ENCODE peak calls at places on chromosomes 6 and 20, in five cellular contexts. One of them, this sample, is unnamed.
A peak's percentile ranks its signal among the peaks of the same experiment; 100 is the strongest.

GRCh38 chr6:117552618-117553017 is 49.7 kb downstream of the GOPC start:
- DNase-seq in cerebellum: no peak
- DNase-seq in amniotic stem cell: no peak
- DNase-seq in occipital lobe: no peak
- DNase-seq in T follicular helper cell: no peak
- DNase-seq in this sample: no peak

GRCh38 chr6:41935685-41936072 is 5.9 kb downstream of the CCND3 start:
- DNase-seq in cerebellum: no peak
- DNase-seq in amniotic stem cell: no peak
- DNase-seq in occipital lobe: no peak
- DNase-seq in T follicular helper cell: no peak
- DNase-seq in this sample: no peak

GRCh38 chr6:142838821-142839685 is 105.9 kb downstream of the HIVEP2 start:
- DNase-seq in cerebellum: no peak
- DNase-seq in amniotic stem cell: no peak
- DNase-seq in occipital lobe: no peak
- DNase-seq in T follicular helper cell: no peak
- DNase-seq in this sample: no peak

GRCh38 chr20:23690581-23690980 is 1.7 kb upstream of the CST4 start:
- DNase-seq in cerebellum: no peak
- DNase-seq in amniotic stem cell: no peak
- DNase-seq in occipital lobe: no peak
- DNase-seq in T follicular helper cell: no peak
- DNase-seq in this sample: no peak

GRCh38 chr6:100296810-100297544 is 167.7 kb downstream of the SIM1 start:
- DNase-seq in cerebellum: no peak
- DNase-seq in amniotic stem cell: no peak
- DNase-seq in occipital lobe: no peak
- DNase-seq in T follicular helper cell: no peak
- DNase-seq in this sample: peak; percentile 78

GRCh38 chr6:157209865-157210530 is 113.3 kb downstream of the TMEM242 start:
- DNase-seq in cerebellum: no peak
- DNase-seq in amniotic stem cell: no peak
- DNase-seq in occipital lobe: no peak
- DNase-seq in T follicular helper cell: no peak
- DNase-seq in this sample: no peak

GRCh38 chr20:43916875-43917371 is 2.3 kb downstream of the TOX2 start:
- DNase-seq in cerebellum: no peak
- DNase-seq in amniotic stem cell: peak; percentile 49
- DNase-seq in occipital lobe: no peak
- DNase-seq in T follicular helper cell: no peak
- DNase-seq in this sample: no peak

GRCh38 chr6:69994251-69994650 is 127.9 kb downstream of the COL19A1 start:
- DNase-seq in cerebellum: no peak
- DNase-seq in amniotic stem cell: no peak
- DNase-seq in occipital lobe: no peak
- DNase-seq in T follicular helper cell: no peak
- DNase-seq in this sample: no peak

GRCh38 chr20:16491277-16491912 is 81.9 kb downstream of the KIF16B start:
- DNase-seq in cerebellum: no peak
- DNase-seq in amniotic stem cell: no peak
- DNase-seq in occipital lobe: peak; percentile 11
- DNase-seq in T follicular helper cell: no peak
- DNase-seq in this sample: no peak

GRCh38 chr20:51385941-51386530 is 156.5 kb downstream of the NFATC2 start:
- DNase-seq in cerebellum: no peak
- DNase-seq in amniotic stem cell: peak; percentile 13
- DNase-seq in occipital lobe: no peak
- DNase-seq in T follicular helper cell: peak; percentile 18
- DNase-seq in this sample: peak; percentile 39

GRCh38 chr20:57622579-57623381 is 2.6 kb upstream of the ZBP1 start:
- DNase-seq in cerebellum: no peak
- DNase-seq in amniotic stem cell: no peak
- DNase-seq in occipital lobe: no peak
- DNase-seq in T follicular helper cell: peak; percentile 60
- DNase-seq in this sample: peak; percentile 25

GRCh38 chr6:114569643-114570042 is 226.8 kb upstream of the HS3ST5 start:
- DNase-seq in cerebellum: no peak
- DNase-seq in amniotic stem cell: no peak
- DNase-seq in occipital lobe: no peak
- DNase-seq in T follicular helper cell: no peak
- DNase-seq in this sample: no peak

GRCh38 chr6:107853226-107853625 is 29.1 kb upstream of the SCML4 start:
- DNase-seq in cerebellum: no peak
- DNase-seq in amniotic stem cell: no peak
- DNase-seq in occipital lobe: no peak
- DNase-seq in T follicular helper cell: no peak
- DNase-seq in this sample: no peak

GRCh38 chr6:43579171-43579570 is 3.2 kb downstream of the POLH start:
- DNase-seq in cerebellum: no peak
- DNase-seq in amniotic stem cell: no peak
- DNase-seq in occipital lobe: no peak
- DNase-seq in T follicular helper cell: no peak
- DNase-seq in this sample: no peak

GRCh38 chr20:62955519-62956386 is 3.2 kb downstream of the SLC17A9 start:
- DNase-seq in cerebellum: no peak
- DNase-seq in amniotic stem cell: no peak
- DNase-seq in occipital lobe: no peak
- DNase-seq in T follicular helper cell: no peak
- DNase-seq in this sample: no peak

GRCh38 chr6:149449054-149449453 is 35.8 kb downstream of the ZC3H12D start:
- DNase-seq in cerebellum: no peak
- DNase-seq in amniotic stem cell: no peak
- DNase-seq in occipital lobe: no peak
- DNase-seq in T follicular helper cell: no peak
- DNase-seq in this sample: no peak

GRCh38 chr20:8094415-8094818 is 37.6 kb upstream of the PLCB1 start:
- DNase-seq in cerebellum: no peak
- DNase-seq in amniotic stem cell: no peak
- DNase-seq in occipital lobe: peak; percentile 20
- DNase-seq in T follicular helper cell: no peak
- DNase-seq in this sample: no peak

GRCh38 chr6:160050022-160050421 is 71.6 kb upstream of the SLC22A1 start:
- DNase-seq in cerebellum: no peak
- DNase-seq in amniotic stem cell: no peak
- DNase-seq in occipital lobe: no peak
- DNase-seq in T follicular helper cell: no peak
- DNase-seq in this sample: no peak

GRCh38 chr20:63756648-63756991 is 17.0 kb downstream of the SLC2A4RG start:
- DNase-seq in cerebellum: no peak
- DNase-seq in amniotic stem cell: no peak
- DNase-seq in occipital lobe: no peak
- DNase-seq in T follicular helper cell: no peak
- DNase-seq in this sample: no peak

GRCh38 chr6:138465007-138465645 is 34.2 kb downstream of the NHSL1 start:
- DNase-seq in cerebellum: no peak
- DNase-seq in amniotic stem cell: peak; percentile 59
- DNase-seq in occipital lobe: no peak
- DNase-seq in T follicular helper cell: no peak
- DNase-seq in this sample: peak; percentile 84

GRCh38 chr20:63183422-63184146 is 32.3 kb downstream of the YTHDF1 start:
- DNase-seq in cerebellum: no peak
- DNase-seq in amniotic stem cell: no peak
- DNase-seq in occipital lobe: no peak
- DNase-seq in T follicular helper cell: peak; percentile 18
- DNase-seq in this sample: peak; percentile 25

GRCh38 chr6:136952714-136953260 is 30.7 kb downstream of the SLC35D3 start:
- DNase-seq in cerebellum: no peak
- DNase-seq in amniotic stem cell: no peak
- DNase-seq in occipital lobe: no peak
- DNase-seq in T follicular helper cell: no peak
- DNase-seq in this sample: no peak

GRCh38 chr20:48166082-48166835 is 381.0 kb upstream of the SULF2 start:
- DNase-seq in cerebellum: no peak
- DNase-seq in amniotic stem cell: no peak
- DNase-seq in occipital lobe: no peak
- DNase-seq in T follicular helper cell: no peak
- DNase-seq in this sample: no peak

GRCh38 chr6:148059869-148060268 is 282.8 kb upstream of the SASH1 start:
- DNase-seq in cerebellum: no peak
- DNase-seq in amniotic stem cell: no peak
- DNase-seq in occipital lobe: no peak
- DNase-seq in T follicular helper cell: no peak
- DNase-seq in this sample: no peak

GRCh38 chr6:110341671-110342304 is 16.4 kb downstream of the METTL24 start:
- DNase-seq in cerebellum: peak; percentile 63
- DNase-seq in amniotic stem cell: no peak
- DNase-seq in occipital lobe: no peak
- DNase-seq in T follicular helper cell: no peak
- DNase-seq in this sample: no peak

GRCh38 chr20:5039255-5039657 is 37.9 kb upstream of the SLC23A2 start:
- DNase-seq in cerebellum: no peak
- DNase-seq in amniotic stem cell: no peak
- DNase-seq in occipital lobe: no peak
- DNase-seq in T follicular helper cell: no peak
- DNase-seq in this sample: no peak

GRCh38 chr20:36856691-36857635 is 19.0 kb upstream of the TLDC2 start:
- DNase-seq in cerebellum: no peak
- DNase-seq in amniotic stem cell: no peak
- DNase-seq in occipital lobe: no peak
- DNase-seq in T follicular helper cell: peak; percentile 7
- DNase-seq in this sample: no peak

GRCh38 chr6:26401987-26402658 is at the start of gene BTN3A1:
- DNase-seq in cerebellum: peak; percentile 77
- DNase-seq in amniotic stem cell: peak; percentile 38
- DNase-seq in occipital lobe: peak; percentile 29
- DNase-seq in T follicular helper cell: peak; percentile 49
- DNase-seq in this sample: peak; percentile 70

GRCh38 chr6:118980063-118980462 is 45.1 kb upstream of the MCM9 start:
- DNase-seq in cerebellum: no peak
- DNase-seq in amniotic stem cell: no peak
- DNase-seq in occipital lobe: no peak
- DNase-seq in T follicular helper cell: no peak
- DNase-seq in this sample: no peak

GRCh38 chr6:131948692-131949614 is 2.2 kb downstream of the CCN2 start:
- DNase-seq in cerebellum: no peak
- DNase-seq in amniotic stem cell: peak; percentile 89
- DNase-seq in occipital lobe: no peak
- DNase-seq in T follicular helper cell: no peak
- DNase-seq in this sample: peak; percentile 74

GRCh38 chr6:10101551-10102252 is 313.2 kb downstream of the TFAP2A start:
- DNase-seq in cerebellum: no peak
- DNase-seq in amniotic stem cell: no peak
- DNase-seq in occipital lobe: no peak
- DNase-seq in T follicular helper cell: no peak
- DNase-seq in this sample: no peak

GRCh38 chr6:70363741-70364493 is 49.4 kb upstream of the FAM135A start:
- DNase-seq in cerebellum: no peak
- DNase-seq in amniotic stem cell: no peak
- DNase-seq in occipital lobe: no peak
- DNase-seq in T follicular helper cell: no peak
- DNase-seq in this sample: no peak

GRCh38 chr6:56581561-56581960 is 61.1 kb downstream of the DST start:
- DNase-seq in cerebellum: no peak
- DNase-seq in amniotic stem cell: no peak
- DNase-seq in occipital lobe: no peak
- DNase-seq in T follicular helper cell: no peak
- DNase-seq in this sample: no peak

GRCh38 chr6:47567586-47567985 is 90.0 kb downstream of the CD2AP start:
- DNase-seq in cerebellum: no peak
- DNase-seq in amniotic stem cell: no peak
- DNase-seq in occipital lobe: no peak
- DNase-seq in T follicular helper cell: no peak
- DNase-seq in this sample: no peak

GRCh38 chr20:56360133-56360898 is 1.5 kb downstream of the FAM210B start:
- DNase-seq in cerebellum: peak; percentile 11
- DNase-seq in amniotic stem cell: no peak
- DNase-seq in occipital lobe: no peak
- DNase-seq in T follicular helper cell: no peak
- DNase-seq in this sample: no peak